ENCODE peak calls at places on chromosome 12, in ten cellular contexts. V is DND-41, I is SK-N-MC, U is right atrium auricular region, D is AG04450, F is tibial nerve, Z is neuronal stem cell, P is mammary epithelial cell, T is fibroblast of lung, E is gastrocnemius medialis. R is an unnamed sample.

GRCh38 chr12:591571-592505 is 71.4 kb downstream of the NINJ2 start:
- DNase-seq in V (no peak), I (no peak), U (peak), D (no peak), F (no peak), Z (no peak), P (no peak), T (no peak), E (peak), R (no peak)

GRCh38 chr12:3607039-3607719 is 116.2 kb downstream of the PRMT8 start:
- DNase-seq in V (peak), I (no peak), U (no peak), D (no peak), F (no peak), Z (no peak), P (no peak), T (no peak), E (no peak), R (no peak)

GRCh38 chr12:9741726-9742125 is 8.8 kb upstream of the CLECL1 start:
- DNase-seq in V (peak), I (no peak), U (no peak), D (no peak), F (no peak), Z (no peak), P (no peak), T (no peak), E (no peak), R (no peak)

GRCh38 chr12:59736786-59737185 is 141.0 kb downstream of the SLC16A7 start:
- DNase-seq in V (no peak), I (peak), U (no peak), D (peak), F (no peak), Z (no peak), P (peak), T (peak), E (no peak), R (no peak)

GRCh38 chr12:30905483-30906009 is 21.0 kb upstream of the TSPAN11 start:
- DNase-seq in V (no peak), I (no peak), U (no peak), D (no peak), F (no peak), Z (no peak), P (no peak), T (no peak), E (no peak), R (no peak)

GRCh38 chr12:132783917-132784531 is 22.4 kb upstream of the ANKLE2 start:
- DNase-seq in V (no peak), I (no peak), U (no peak), D (no peak), F (no peak), Z (no peak), P (no peak), T (no peak), E (peak), R (no peak)

GRCh38 chr12:23093488-23093887 is 468.5 kb downstream of the ETNK1 start:
- DNase-seq in V (no peak), I (no peak), U (no peak), D (no peak), F (no peak), Z (no peak), P (peak), T (peak), E (no peak), R (no peak)

GRCh38 chr12:51871918-51872688 is 15.8 kb upstream of the ANKRD33 start:
- DNase-seq in V (no peak), I (no peak), U (no peak), D (no peak), F (no peak), Z (no peak), P (no peak), T (no peak), E (no peak), R (no peak)

GRCh38 chr12:57214398-57214781 is 2.2 kb upstream of the NXPH4 start:
- DNase-seq in V (peak), I (no peak), U (no peak), D (peak), F (no peak), Z (peak), P (no peak), T (peak), E (no peak), R (no peak)

GRCh38 chr12:57625261-57626032 is 7.6 kb downstream of the B4GALNT1 start:
- DNase-seq in V (no peak), I (no peak), U (no peak), D (no peak), F (no peak), Z (no peak), P (no peak), T (no peak), E (no peak), R (no peak)

GRCh38 chr12:110615171-110615570 is 1.2 kb downstream of the TCTN1 start:
- DNase-seq in V (no peak), I (no peak), U (no peak), D (no peak), F (no peak), Z (no peak), P (no peak), T (no peak), E (no peak), R (no peak)
- H3K27ac ChIP-seq in V (no peak), I (no peak), U (no peak), D (no peak), F (no peak), Z (no peak), P (no peak), T (no peak), E (peak), R (no peak)

DNA sequence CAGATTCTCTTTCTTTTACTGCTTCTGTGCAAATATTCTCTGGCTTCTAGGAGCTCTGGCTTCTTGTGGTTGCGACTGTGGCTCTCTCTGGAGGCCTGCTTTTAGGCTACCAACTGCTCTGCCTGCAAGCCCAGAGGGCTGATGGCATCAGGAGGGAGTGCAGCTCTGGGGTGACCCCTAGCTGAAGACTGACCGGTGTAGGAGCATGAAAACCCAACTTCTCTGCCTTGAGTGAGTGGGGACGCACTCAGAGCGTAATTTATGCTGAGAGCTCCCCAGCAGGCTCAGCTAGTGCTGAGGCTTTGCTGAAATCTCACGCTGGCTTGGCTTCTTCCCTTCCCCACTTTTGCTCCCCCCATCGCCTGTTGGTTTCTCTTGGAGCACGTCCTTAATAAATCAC is 29.9 kb upstream of the RBM19 start:
- DNase-seq in V (no peak), I (no peak), U (no peak), D (no peak), F (no peak), Z (no peak), P (no peak), T (no peak), E (no peak), R (no peak)
- H3K27ac ChIP-seq in V (no peak), I (no peak), U (no peak), D (no peak), F (no peak), Z (no peak), P (no peak), T (no peak), E (no peak), R (no peak)

GRCh38 chr12:130128764-130129735 is 33.2 kb upstream of the FZD10 start:
- DNase-seq in V (no peak), I (no peak), U (no peak), D (no peak), F (no peak), Z (no peak), P (no peak), T (no peak), E (no peak), R (no peak)

GRCh38 chr12:130131025-130131424 is 31.2 kb upstream of the FZD10 start:
- DNase-seq in V (no peak), I (no peak), U (no peak), D (no peak), F (no peak), Z (no peak), P (no peak), T (no peak), E (no peak), R (no peak)

GRCh38 chr12:130126023-130126432 is 36.2 kb upstream of the FZD10 start:
- DNase-seq in V (no peak), I (no peak), U (peak), D (no peak), F (no peak), Z (no peak), P (peak), T (no peak), E (peak), R (no peak)

GRCh38 chr12:130127527-130127908 is 34.7 kb upstream of the FZD10 start:
- DNase-seq in V (no peak), I (no peak), U (peak), D (no peak), F (peak), Z (no peak), P (no peak), T (no peak), E (peak), R (no peak)

DNA sequence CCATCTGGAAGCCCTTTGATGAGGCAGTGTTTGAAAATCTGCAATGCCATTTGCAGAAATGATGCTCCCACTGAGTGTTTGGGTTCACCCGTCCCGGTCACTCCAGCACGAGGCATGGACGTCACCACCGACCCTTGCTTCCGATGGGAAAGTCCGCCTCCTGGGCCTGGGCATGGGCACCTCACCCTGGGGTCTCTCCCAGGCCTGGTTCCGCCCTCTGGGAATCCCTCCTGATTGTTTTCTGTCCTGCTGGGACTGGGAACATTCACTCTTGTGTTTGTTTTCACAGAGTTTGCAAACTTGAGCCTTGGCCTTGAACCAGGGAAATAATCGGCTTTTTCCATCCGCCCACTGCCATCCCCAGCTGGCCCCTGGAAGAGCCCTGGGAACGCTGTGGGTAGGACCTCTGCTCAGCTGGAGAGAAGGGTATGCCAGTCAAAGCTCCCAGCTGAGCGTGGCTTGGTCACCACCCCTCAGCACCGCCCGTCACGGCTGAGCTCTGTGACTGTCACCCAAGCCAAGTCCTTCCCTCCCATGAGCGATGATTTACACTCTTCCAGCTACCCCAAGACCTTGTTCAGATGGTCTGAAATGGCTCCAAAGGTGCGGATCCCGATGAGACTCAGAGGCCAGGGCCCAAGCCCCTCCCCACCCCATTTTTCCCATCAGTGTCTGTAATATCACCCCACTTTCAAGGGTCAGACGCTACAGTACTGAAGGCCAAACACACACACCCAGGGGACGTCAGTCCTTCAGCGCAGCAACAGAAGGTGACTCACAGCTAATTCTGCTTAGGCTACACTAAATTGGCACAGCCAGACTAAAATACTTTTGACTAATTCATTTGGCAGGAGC is 34.1 kb upstream of the FZD10 start:
- DNase-seq in V (no peak), I (no peak), U (peak), D (no peak), F (peak), Z (no peak), P (no peak), T (no peak), E (peak), R (no peak)
- H3K27ac ChIP-seq in V (no peak), I (no peak), U (peak), D (no peak), F (peak), Z (no peak), P (no peak), T (no peak), E (peak), R (no peak)

GRCh38 chr12:120142231-120142877 is 25.8 kb upstream of the RAB35 start:
- DNase-seq in V (no peak), I (no peak), U (no peak), D (no peak), F (no peak), Z (no peak), P (no peak), T (peak), E (no peak), R (no peak)

GRCh38 chr12:120144215-120144614 is 27.7 kb upstream of the RAB35 start:
- DNase-seq in V (no peak), I (no peak), U (no peak), D (no peak), F (no peak), Z (no peak), P (no peak), T (no peak), E (no peak), R (no peak)

GRCh38 chr12:120139958-120140357 is 23.4 kb upstream of the RAB35 start:
- DNase-seq in V (no peak), I (no peak), U (no peak), D (peak), F (no peak), Z (no peak), P (no peak), T (no peak), E (no peak), R (no peak)

GRCh38 chr12:120140603-120141002 is 24.1 kb upstream of the RAB35 start:
- DNase-seq in V (no peak), I (no peak), U (no peak), D (no peak), F (no peak), Z (no peak), P (no peak), T (no peak), E (no peak), R (no peak)

DNA sequence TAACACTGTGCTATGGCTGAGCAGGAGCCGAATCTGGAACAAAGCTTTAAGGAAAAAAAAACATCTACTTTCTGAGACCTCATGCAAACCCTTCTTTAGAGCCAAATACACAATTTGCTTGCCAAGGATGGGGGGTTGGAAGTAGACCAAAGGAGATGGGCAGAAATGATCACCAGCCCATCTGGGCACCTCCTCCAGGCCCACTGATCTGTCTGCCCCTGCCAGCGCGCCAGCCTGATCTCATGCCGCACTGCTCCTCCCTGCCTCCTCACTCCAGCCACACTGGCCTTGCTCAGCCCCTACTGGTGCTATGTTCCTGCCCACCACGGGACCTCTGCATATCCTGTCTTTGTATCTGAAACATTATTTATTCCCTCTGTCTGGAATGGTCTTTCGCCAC is 24.8 kb upstream of the RAB35 start:
- DNase-seq in V (no peak), I (no peak), U (no peak), D (no peak), F (no peak), Z (no peak), P (no peak), T (no peak), E (no peak), R (no peak)
- H3K27ac ChIP-seq in V (no peak), I (no peak), U (no peak), D (no peak), F (no peak), Z (no peak), P (no peak), T (no peak), E (no peak), R (no peak)

DNA sequence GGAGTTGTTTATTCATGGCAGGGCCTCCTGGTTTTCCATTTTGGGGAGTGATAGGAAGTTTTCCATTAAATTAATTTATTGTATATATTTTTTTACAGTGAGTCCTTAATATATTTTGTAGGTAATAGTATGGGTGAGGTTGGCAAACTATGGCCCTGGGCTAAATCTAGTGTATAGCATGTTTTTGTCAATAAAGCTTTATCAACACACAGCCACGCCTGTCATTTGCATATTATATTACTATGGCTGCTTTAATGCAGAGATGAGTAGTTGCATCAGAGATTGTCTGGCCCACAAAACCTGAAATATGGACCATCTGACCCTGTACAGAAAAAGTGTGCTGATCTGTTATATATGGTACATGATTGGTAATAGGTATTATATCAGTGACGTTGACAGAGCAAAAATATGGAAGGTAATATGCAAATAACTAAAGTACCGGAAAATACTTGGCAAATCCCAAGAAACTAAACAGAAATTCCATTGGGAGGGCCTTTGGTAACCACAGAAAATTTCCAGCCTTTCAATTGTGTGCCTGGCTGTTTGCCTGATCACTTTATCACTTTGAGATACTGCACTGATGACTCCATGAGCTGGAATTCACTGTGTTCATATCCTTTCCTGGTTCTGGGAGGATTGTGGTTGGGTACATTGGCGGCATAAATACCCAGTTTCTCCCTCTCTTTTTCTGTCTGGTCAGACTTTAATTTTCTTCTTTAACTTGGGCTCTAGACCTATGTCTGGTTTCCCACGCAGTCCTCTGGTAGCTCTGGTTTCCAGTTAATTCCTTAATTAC is 61.7 kb upstream of the RFLNA start:
- DNase-seq in V (no peak), I (no peak), U (no peak), D (peak), F (no peak), Z (no peak), P (peak), T (peak), E (no peak), R (no peak)
- H3K27ac ChIP-seq in V (no peak), I (no peak), U (no peak), D (no peak), F (no peak), Z (no peak), P (peak), T (no peak), E (no peak), R (peak)

GRCh38 chr12:69708649-69709048 is 9.5 kb upstream of the BEST3 start:
- DNase-seq in V (no peak), I (no peak), U (no peak), D (no peak), F (no peak), Z (no peak), P (no peak), T (no peak), E (no peak), R (no peak)
- H3K27ac ChIP-seq in V (no peak), I (no peak), U (no peak), D (no peak), F (no peak), Z (no peak), P (no peak), T (no peak), E (no peak), R (no peak)

GRCh38 chr12:19451196-19451595 is 11.9 kb downstream of the AEBP2 start:
- DNase-seq in V (no peak), I (no peak), U (no peak), D (no peak), F (no peak), Z (no peak), P (no peak), T (peak), E (no peak), R (no peak)
- H3K27ac ChIP-seq in V (no peak), I (no peak), U (peak), D (peak), F (no peak), Z (no peak), P (no peak), T (no peak), E (no peak), R (no peak)

GRCh38 chr12:12813120-12814101 is at the start of gene DDX47:
- DNase-seq in V (peak), I (peak), U (peak), D (peak), F (peak), Z (peak), P (peak), T (peak), E (peak), R (peak)
- H3K27ac ChIP-seq in V (peak), I (no peak), U (peak), D (peak), F (peak), Z (no peak), P (peak), T (peak), E (peak), R (peak)